ENCODE peak calls at places on chromosomes 11 and 22, in eight cellular contexts. E is EL; F is GM04504; W is activated CD4-positive, alpha-beta T cell treated with anti-CD3 and anti-CD28 coated beads, Interleukin-2, amount 10 ng/mL, durations not matched to agents 7 days and 5 days; R is CD8-positive, alpha-beta T cell; U is activated effector memory CD4-positive, alpha-beta T cell treated with anti-CD3 and anti-CD28 coated beads, Interleukin-2, amount 50 U/mL, for 16 hours; G is hypothalamus; Z is HFFc6. I is an unnamed sample.
A peak's percentile ranks its signal among the peaks of the same experiment; 100 is the strongest.

GRCh38 chr22:49297871-49298721 is 529.6 kb downstream of the BRD1 start:
- DNase-seq in R (no peak), U (peak; percentile 53), E (no peak), Z (no peak), W (no peak), G (no peak), F (no peak), I (no peak)

GRCh38 chr11:125923633-125924032 is 19.3 kb downstream of the DDX25 start:
- DNase-seq in F (no peak), U (no peak), R (no peak), Z (no peak), E (no peak), W (no peak), G (no peak), I (no peak)

GRCh38 chr22:17119481-17120202 is 1.5 kb downstream of the TMEM121B start:
- DNase-seq in W (no peak), U (no peak), E (no peak), R (no peak), F (no peak), G (no peak), Z (no peak), I (no peak)

GRCh38 chr11:6615046-6615445 is 3.0 kb upstream of the TAF10 start:
- DNase-seq in E (no peak), R (no peak), F (no peak), U (peak; percentile 41), G (no peak), W (no peak), Z (no peak), I (no peak)

GRCh38 chr11:46391578-46392420 is at the start of gene CHRM4:
- DNase-seq in R (no peak), G (no peak), F (no peak), W (no peak), U (no peak), E (peak; percentile 67), Z (no peak), I (peak; percentile 67)

GRCh38 chr11:15845261-15845660 is 511.1 kb downstream of the SOX6 start:
- DNase-seq in F (no peak), U (no peak), G (peak; percentile 40), E (no peak), R (no peak), Z (no peak), W (no peak), I (no peak)

GRCh38 chr22:42915980-42916765 is 59.1 kb upstream of the ARFGAP3 start:
- DNase-seq in E (no peak), Z (no peak), W (no peak), R (no peak), G (no peak), U (no peak), F (no peak), I (no peak)

GRCh38 chr11:89463381-89463780 is 27.8 kb downstream of the NOX4 start:
- DNase-seq in R (no peak), Z (no peak), W (no peak), F (no peak), G (no peak), U (no peak), E (no peak), I (no peak)

GRCh38 chr11:8636127-8636526 is 42.1 kb upstream of the STK33 start:
- DNase-seq in W (no peak), G (no peak), R (no peak), U (peak; percentile 2), F (no peak), E (no peak), Z (no peak), I (no peak)

GRCh38 chr11:113690619-113691569 is 15.2 kb downstream of the TMPRSS5 start:
- DNase-seq in E (peak; percentile 87), Z (peak; percentile 21), R (no peak), G (no peak), U (no peak), F (no peak), W (peak; percentile 14), I (peak; percentile 93)

GRCh38 chr11:118290923-118291322 is 13.6 kb upstream of the CD3E start:
- DNase-seq in F (no peak), Z (peak; percentile 12), W (peak; percentile 63), U (no peak), R (no peak), E (peak; percentile 6), G (no peak), I (no peak)

GRCh38 chr11:10076458-10077141 is 217.4 kb downstream of the SBF2 start:
- DNase-seq in R (no peak), F (peak; percentile 11), W (peak; percentile 37), U (peak; percentile 73), E (peak; percentile 31), G (no peak), Z (peak; percentile 11), I (peak; percentile 62)

GRCh38 chr11:118051611-118052461 is 25.0 kb upstream of the TMPRSS4 start:
- DNase-seq in F (no peak), U (peak; percentile 85), W (peak; percentile 86), Z (no peak), E (no peak), G (no peak), R (peak; percentile 55), I (no peak)

GRCh38 chr22:36671398-36671797 is 32.2 kb downstream of the CACNG2 start:
- DNase-seq in G (no peak), R (no peak), F (no peak), U (no peak), Z (no peak), E (no peak), W (no peak), I (no peak)

I was measured in H4.